ENCODE peak calls at places on chromosomes 2 and 18, in seven cellular contexts. M is HepG2, W is HCT116, T is SK-N-SH, Q is GM12878, Y is H1, N is K562. E is an unnamed sample.

GRCh38 chr18:58967643-58968291 is 103.1 kb downstream of the ZNF532 start:
- DNase-seq in M (no peak), W (no peak), T (no peak), Q (no peak), Y (no peak), N (no peak), E (no peak)

GRCh38 chr18:74430231-74430630 is 26.9 kb downstream of the DIPK1C start:
- DNase-seq in M (no peak), W (no peak), T (no peak), Q (no peak), Y (no peak), N (no peak), E (no peak)

GRCh38 chr2:202824901-202825300 is 46.7 kb downstream of the ICA1L start:
- DNase-seq in M (no peak), W (no peak), T (no peak), Q (no peak), Y (no peak), N (no peak), E (no peak)

GRCh38 chr2:75655861-75656260 is 9.3 kb downstream of the MRPL19 start:
- DNase-seq in M (no peak), W (no peak), T (no peak), Q (no peak), Y (no peak), N (no peak), E (no peak)

GRCh38 chr2:230987137-230988020 is 8.5 kb upstream of the SPATA3 start:
- DNase-seq in M (peak), W (peak), T (peak), Q (no peak), Y (peak), N (peak), E (peak)

GRCh38 chr18:78664851-78665250 is 314.8 kb upstream of the SALL3 start:
- DNase-seq in M (no peak), W (no peak), T (no peak), Q (no peak), Y (no peak), N (no peak), E (no peak)

GRCh38 chr2:88350641-88351601 is 101.6 kb downstream of the FOXI3 start:
- DNase-seq in M (peak), W (peak), T (peak), Q (no peak), Y (no peak), N (peak), E (peak)

GRCh38 chr2:108987111-108987510 is 1.9 kb downstream of the EDAR start:
- DNase-seq in M (no peak), W (no peak), T (no peak), Q (no peak), Y (no peak), N (no peak), E (peak)

GRCh38 chr2:235950473-235950809 is 217.7 kb downstream of the GBX2 start:
- DNase-seq in M (no peak), W (no peak), T (no peak), Q (no peak), Y (no peak), N (no peak), E (no peak)

GRCh38 chr18:56207989-56208388 is 430.4 kb downstream of the TXNL1 start:
- DNase-seq in M (no peak), W (no peak), T (no peak), Q (no peak), Y (no peak), N (no peak), E (no peak)

GRCh38 chr2:241768251-241768711 is 8.3 kb upstream of the GAL3ST2 start:
- DNase-seq in M (no peak), W (no peak), T (peak), Q (no peak), Y (no peak), N (no peak), E (no peak)

GRCh38 chr2:38477006-38477405 is 99.9 kb upstream of the ATL2 start:
- DNase-seq in M (no peak), W (no peak), T (no peak), Q (no peak), Y (no peak), N (no peak), E (no peak)

GRCh38 chr2:21039080-21039556 is 4.8 kb downstream of the APOB start:
- DNase-seq in M (no peak), W (no peak), T (no peak), Q (no peak), Y (no peak), N (no peak), E (no peak)

GRCh38 chr2:161045726-161046125 is 114.5 kb upstream of the TANK start:
- DNase-seq in M (no peak), W (no peak), T (no peak), Q (no peak), Y (no peak), N (no peak), E (no peak)

GRCh38 chr2:104378853-104379374 is 475.0 kb upstream of the POU3F3 start:
- DNase-seq in M (peak), W (no peak), T (peak), Q (no peak), Y (peak), N (peak), E (peak)

GRCh38 chr2:60479226-60480088 is 74.0 kb downstream of the BCL11A start:
- DNase-seq in M (no peak), W (no peak), T (no peak), Q (no peak), Y (no peak), N (no peak), E (no peak)

GRCh38 chr2:71742953-71743601 is 289.7 kb downstream of the DYSF start:
- DNase-seq in M (no peak), W (peak), T (no peak), Q (no peak), Y (no peak), N (peak), E (peak)

GRCh38 chr2:236146436-236146835 is 21.8 kb downstream of the GBX2 start:
- DNase-seq in M (no peak), W (no peak), T (no peak), Q (no peak), Y (no peak), N (no peak), E (no peak)

GRCh38 chr2:9002313-9002636 is 1.2 kb downstream of the MBOAT2 start:
- DNase-seq in M (no peak), W (no peak), T (no peak), Q (no peak), Y (no peak), N (peak), E (no peak)

GRCh38 chr18:22250026-22250425 is 80.6 kb downstream of the GATA6 start:
- DNase-seq in M (no peak), W (no peak), T (no peak), Q (no peak), Y (no peak), N (no peak), E (no peak)

GRCh38 chr2:43088148-43089073 is 138.0 kb downstream of the ZFP36L2 start:
- DNase-seq in M (peak), W (no peak), T (no peak), Q (no peak), Y (no peak), N (no peak), E (no peak)

GRCh38 chr2:218229851-218230250 is 12.9 kb downstream of the ARPC2 start:
- DNase-seq in M (no peak), W (no peak), T (no peak), Q (no peak), Y (no peak), N (no peak), E (no peak)

GRCh38 chr18:49582579-49582978 is 20.7 kb downstream of the LIPG start:
- DNase-seq in M (no peak), W (no peak), T (no peak), Q (no peak), Y (no peak), N (peak), E (no peak)

GRCh38 chr18:56702946-56703345 is 51.8 kb downstream of the WDR7 start:
- DNase-seq in M (peak), W (peak), T (peak), Q (no peak), Y (no peak), N (peak), E (peak)

GRCh38 chr2:17918789-17919188 is 40.3 kb downstream of the KCNS3 start:
- DNase-seq in M (no peak), W (no peak), T (peak), Q (no peak), Y (no peak), N (no peak), E (no peak)

GRCh38 chr18:35039633-35040032 is 1.6 kb upstream of the MAPRE2 start:
- DNase-seq in M (no peak), W (no peak), T (no peak), Q (no peak), Y (no peak), N (no peak), E (no peak)

GRCh38 chr2:217890445-217890844 is 112.3 kb downstream of the TNS1 start:
- DNase-seq in M (peak), W (no peak), T (peak), Q (no peak), Y (no peak), N (peak), E (no peak)

GRCh38 chr18:45962461-45962860 is 4.7 kb downstream of the EPG5 start:
- DNase-seq in M (peak), W (no peak), T (no peak), Q (peak), Y (no peak), N (peak), E (no peak)

GRCh38 chr2:71926098-71926466 is 221.6 kb downstream of the CYP26B1 start:
- DNase-seq in M (no peak), W (no peak), T (no peak), Q (no peak), Y (no peak), N (no peak), E (no peak)

GRCh38 chr2:24075915-24076848 is at the start of gene SF3B6:
- DNase-seq in M (peak), W (peak), T (peak), Q (peak), Y (peak), N (peak), E (peak)

GRCh38 chr2:118492335-118492734 is 355.1 kb downstream of the EN1 start:
- DNase-seq in M (peak), W (peak), T (no peak), Q (no peak), Y (no peak), N (no peak), E (no peak)

DNA sequence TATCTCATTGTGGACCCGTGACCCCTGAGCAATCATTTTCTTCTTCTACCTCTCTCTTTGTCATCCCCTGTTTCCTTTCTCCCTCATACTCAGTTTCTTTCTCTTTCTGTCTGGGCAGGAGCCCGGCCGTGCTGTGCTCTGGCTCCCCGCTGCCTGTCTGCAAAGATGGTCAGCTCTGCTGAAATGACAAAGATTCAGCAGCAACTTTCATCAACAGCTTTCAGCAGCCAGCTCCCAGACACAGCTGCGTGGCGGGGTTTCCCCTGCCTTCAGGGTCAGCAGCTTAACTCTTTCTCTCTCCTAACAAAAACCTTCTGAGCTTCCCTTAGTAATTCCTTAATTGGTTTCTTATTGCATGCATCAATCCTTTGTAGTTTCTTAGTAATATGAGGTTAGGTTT is 1234.4 kb downstream of the CNTNAP5 start:
- DNase-seq in M (no peak), W (no peak), T (no peak), Q (no peak), Y (no peak), N (no peak), E (no peak)
- TF ChIP-seq JUND in M (no peak), W (no peak), T (no peak), Q (no peak), Y (no peak), N (no peak), E (no peak)

GRCh38 chr2:209990838-209991237 is 11.6 kb upstream of the RPE start:
- DNase-seq in M (no peak), W (no peak), T (no peak), Q (no peak), Y (no peak), N (no peak), E (no peak)

GRCh38 chr2:209984291-209984690 is 18.1 kb upstream of the RPE start:
- DNase-seq in M (no peak), W (no peak), T (no peak), Q (no peak), Y (no peak), N (no peak), E (no peak)

GRCh38 chr2:209985879-209986278 is 16.6 kb upstream of the RPE start:
- DNase-seq in M (no peak), W (no peak), T (no peak), Q (no peak), Y (no peak), N (no peak), E (no peak)

GRCh38 chr2:209986405-209986804 is 16.0 kb upstream of the RPE start:
- DNase-seq in M (no peak), W (no peak), T (no peak), Q (no peak), Y (no peak), N (no peak), E (no peak)

GRCh38 chr2:209988010-209988409 is 14.4 kb upstream of the RPE start:
- DNase-seq in M (no peak), W (no peak), T (no peak), Q (no peak), Y (no peak), N (peak), E (no peak)
- TF ChIP-seq JUND in M (no peak), W (no peak), T (no peak), Q (no peak), Y (no peak), N (peak), E (no peak)

GRCh38 chr2:197677483-197677882 is 2.1 kb upstream of the RFTN2 start:
- DNase-seq in M (no peak), W (no peak), T (no peak), Q (no peak), Y (no peak), N (no peak), E (no peak)
- TF ChIP-seq JUND in M (no peak), W (no peak), T (peak), Q (no peak), Y (no peak), N (no peak), E (no peak)

DNA sequence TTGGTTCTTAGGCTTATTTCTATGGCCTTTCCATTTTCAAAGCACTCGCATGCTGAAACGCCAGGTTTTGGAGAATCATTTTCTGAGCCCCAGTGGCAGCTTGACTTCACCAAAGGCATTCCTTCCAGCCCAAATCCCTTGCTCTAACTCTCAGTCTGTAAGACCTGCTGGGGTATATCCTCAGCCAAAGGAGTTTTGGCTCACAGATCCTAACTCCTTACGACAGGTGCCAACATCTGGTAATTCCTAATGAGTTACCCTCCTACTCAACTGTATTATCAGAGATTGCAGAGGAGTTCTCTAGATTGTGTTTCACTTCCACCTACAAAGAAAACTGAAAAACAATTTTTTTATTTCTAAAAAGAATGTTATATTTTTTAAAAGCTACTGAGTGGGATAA is 79.0 kb upstream of the RAB27B start:
- DNase-seq in M (no peak), W (no peak), T (no peak), Q (no peak), Y (no peak), N (no peak), E (no peak)
- TF ChIP-seq JUND in M (no peak), W (no peak), T (no peak), Q (no peak), Y (no peak), N (no peak), E (no peak)

E was measured in T47D.